ENCODE peak calls at places on chromosomes 4 and X, in four cellular contexts. G is GM12891, D is GM12892, U is breast epithelium. S is an unnamed sample.

GRCh38 chrX:9757366-9757765 is 8.3 kb downstream of the GPR143 start:
- DNase-seq in G (no peak), D (no peak), U (no peak), S (no peak)

GRCh38 chr4:54085284-54085683 is 14.7 kb upstream of the GSX2 start:
- DNase-seq in G (no peak), D (no peak), U (peak), S (no peak)

GRCh38 chr4:189143255-189143654 is 797.4 kb upstream of the FRG1 start:
- DNase-seq in G (no peak), D (no peak), U (peak), S (no peak)

GRCh38 chr4:8383016-8383415 is 57.5 kb downstream of the ACOX3 start:
- DNase-seq in G (no peak), D (no peak), U (no peak), S (no peak)

GRCh38 chrX:37745835-37746234 is 34.0 kb upstream of the CYBB start:
- DNase-seq in G (no peak), D (no peak), U (no peak), S (no peak)

GRCh38 chrX:9447906-9448305 is 17.0 kb upstream of the TBL1X start:
- DNase-seq in G (no peak), D (no peak), U (no peak), S (no peak)

GRCh38 chr4:37892641-37893040 is 1.8 kb downstream of the TBC1D1 start:
- DNase-seq in G (peak), D (peak), U (no peak), S (no peak)

GRCh38 chrX:97401154-97401553 is 517.4 kb downstream of the RPA4 start:
- DNase-seq in G (no peak), D (no peak), U (no peak), S (no peak)

GRCh38 chrX:9390121-9390520 is 74.7 kb upstream of the TBL1X start:
- DNase-seq in G (no peak), D (no peak), U (no peak), S (no peak)

GRCh38 chr4:97152159-97152558 is 991.1 kb downstream of the STPG2 start:
- DNase-seq in G (no peak), D (no peak), U (no peak), S (no peak)

GRCh38 chr4:150583287-150584197 is 1.6 kb downstream of the MAB21L2 start:
- DNase-seq in G (no peak), D (no peak), U (no peak), S (no peak)
- TF ChIP-seq POLR2AphosphoS5 in G (no peak), D (no peak), U (no peak), S (no peak)

GRCh38 chr4:119307606-119308005 is 14.3 kb downstream of the FABP2 start:
- DNase-seq in G (no peak), D (no peak), U (no peak), S (no peak)

GRCh38 chr4:119313237-119313636 is 8.7 kb downstream of the FABP2 start:
- DNase-seq in G (no peak), D (no peak), U (no peak), S (no peak)

GRCh38 chr4:119315036-119315435 is 6.9 kb downstream of the FABP2 start:
- DNase-seq in G (no peak), D (no peak), U (no peak), S (no peak)

GRCh38 chr4:119314356-119314755 is 7.6 kb downstream of the FABP2 start:
- DNase-seq in G (no peak), D (no peak), U (no peak), S (no peak)

DNA sequence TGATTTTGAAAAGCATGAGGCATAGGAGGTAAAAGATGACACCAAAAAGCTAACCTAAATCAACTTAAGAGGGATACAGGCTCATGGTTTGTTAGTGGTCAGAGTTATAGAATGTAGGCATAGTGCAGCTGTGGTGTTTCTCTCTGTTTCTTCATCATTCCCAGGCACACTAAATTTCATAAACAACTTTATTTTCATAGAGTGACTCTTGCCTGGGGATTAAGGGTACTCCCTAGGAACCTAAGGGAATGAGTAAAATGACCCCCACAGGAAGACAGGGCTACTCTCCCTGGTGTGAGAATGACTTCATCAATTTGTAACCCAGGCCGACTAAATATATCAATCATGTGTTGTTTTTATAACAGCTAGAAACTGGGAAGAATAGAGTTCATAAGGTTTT is 11.1 kb downstream of the FABP2 start:
- DNase-seq in G (no peak), D (no peak), U (no peak), S (no peak)
- TF ChIP-seq POLR2AphosphoS5 in G (no peak), D (no peak), U (no peak), S (no peak)

DNA sequence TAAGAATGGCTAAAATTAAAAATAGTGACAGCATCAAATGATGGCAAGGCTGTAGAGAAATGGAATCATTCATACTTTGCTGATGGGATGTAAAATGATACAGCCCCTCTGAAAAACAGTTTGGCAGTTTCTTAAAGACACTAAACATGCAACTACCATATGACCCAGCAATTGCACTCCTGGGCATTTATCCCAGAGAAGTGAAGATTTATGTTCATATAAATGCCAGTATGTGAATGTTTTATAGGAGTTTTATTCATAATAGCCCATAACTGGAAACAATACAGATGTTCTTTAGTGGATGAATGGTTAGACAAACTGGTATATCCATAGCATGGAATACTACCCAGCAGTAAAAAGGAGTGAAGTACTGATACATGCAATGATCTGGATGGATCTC is 43.3 kb downstream of the REPS2 start:
- DNase-seq in G (no peak), D (no peak), U (no peak), S (no peak)
- TF ChIP-seq POLR2AphosphoS5 in G (no peak), D (no peak), U (no peak), S (no peak)

GRCh38 chrX:150546711-150547153 is 21.7 kb upstream of the MTM1 start:
- DNase-seq in G (no peak), D (no peak), U (no peak), S (no peak)
- TF ChIP-seq POLR2AphosphoS5 in G (no peak), D (no peak), U (no peak), S (no peak)

S was measured in vagina.